ENCODE peak calls at places on chromosomes 6 and 20, in six cellular contexts. A, D, U, K, W and Q are unnamed samples.

GRCh38 chr20:37777556-37777955 is 83.7 kb downstream of the CTNNBL1 start:
- DNase-seq in A (no peak), D (no peak), U (no peak), K (no peak), W (no peak), Q (no peak)

GRCh38 chr20:14451458-14451857 is 114.0 kb upstream of the FLRT3 start:
- DNase-seq in A (no peak), D (no peak), U (no peak), K (no peak), W (no peak), Q (no peak)

GRCh38 chr6:47363736-47364135 is 54.0 kb upstream of the TNFRSF21 start:
- DNase-seq in A (no peak), D (no peak), U (no peak), K (no peak), W (no peak), Q (no peak)

GRCh38 chr6:106199998-106200397 is 113.9 kb downstream of the PRDM1 start:
- DNase-seq in A (no peak), D (peak), U (peak), K (no peak), W (no peak), Q (peak)

GRCh38 chr6:150391890-150392289 is 23.1 kb downstream of the IYD start:
- DNase-seq in A (no peak), D (no peak), U (no peak), K (no peak), W (no peak), Q (no peak)

GRCh38 chr6:149965191-149966020 is 1.7 kb downstream of the ULBP1 start:
- DNase-seq in A (no peak), D (no peak), U (no peak), K (no peak), W (peak), Q (no peak)

GRCh38 chr6:1579096-1579495 is 30.6 kb upstream of the FOXC1 start:
- DNase-seq in A (no peak), D (no peak), U (no peak), K (no peak), W (no peak), Q (no peak)

GRCh38 chr6:75349262-75349984 is 64.8 kb upstream of the TMEM30A start:
- DNase-seq in A (peak), D (peak), U (no peak), K (no peak), W (no peak), Q (no peak)

GRCh38 chr20:33674294-33675126 is at the start of gene NECAB3:
- DNase-seq in A (peak), D (peak), U (peak), K (peak), W (peak), Q (peak)

GRCh38 chr6:3119040-3119723 is 671 bp downstream of the BPHL start:
- DNase-seq in A (no peak), D (peak), U (peak), K (no peak), W (no peak), Q (peak)

GRCh38 chr6:31826793-31827285 is 699 bp upstream of the HSPA1B start:
- DNase-seq in A (peak), D (peak), U (no peak), K (peak), W (no peak), Q (peak)

GRCh38 chr6:19472168-19472567 is 365.0 kb upstream of the ID4 start:
- DNase-seq in A (no peak), D (peak), U (peak), K (no peak), W (no peak), Q (no peak)

GRCh38 chr6:122620428-122620827 is 10.2 kb downstream of the PKIB start:
- DNase-seq in A (no peak), D (no peak), U (no peak), K (no peak), W (no peak), Q (no peak)

GRCh38 chr6:104218132-104218531 is 641.6 kb downstream of the HACE1 start:
- DNase-seq in A (no peak), D (peak), U (no peak), K (no peak), W (no peak), Q (no peak)

GRCh38 chr20:62914970-62915457 is 11.3 kb downstream of the DIDO1 start:
- DNase-seq in A (peak), D (no peak), U (peak), K (no peak), W (peak), Q (no peak)

GRCh38 chr6:38755874-38756273 is 40.8 kb downstream of the DNAH8 start:
- DNase-seq in A (no peak), D (no peak), U (no peak), K (no peak), W (no peak), Q (no peak)

GRCh38 chr6:122061855-122062254 is 337.6 kb upstream of the HSF2 start:
- DNase-seq in A (no peak), D (no peak), U (no peak), K (no peak), W (no peak), Q (no peak)

GRCh38 chr20:829531-829930 is 4.0 kb upstream of the FAM110A start:
- DNase-seq in A (no peak), D (no peak), U (no peak), K (no peak), W (no peak), Q (no peak)

GRCh38 chr6:118771253-118771652 is 119.9 kb upstream of the CEP85L start:
- DNase-seq in A (no peak), D (no peak), U (no peak), K (no peak), W (no peak), Q (no peak)

GRCh38 chr20:15419856-15420255 is 1082.4 kb upstream of the FLRT3 start:
- DNase-seq in A (no peak), D (no peak), U (no peak), K (no peak), W (no peak), Q (no peak)

GRCh38 chr20:24741673-24742072 is 207.4 kb upstream of the CST7 start:
- DNase-seq in A (no peak), D (no peak), U (no peak), K (no peak), W (no peak), Q (no peak)

GRCh38 chr6:41638801-41639555 is 710 bp downstream of the MDFI start:
- DNase-seq in A (no peak), D (no peak), U (no peak), K (no peak), W (no peak), Q (no peak)

GRCh38 chr20:45867811-45868176 is 10.4 kb downstream of the ZSWIM3 start:
- DNase-seq in A (no peak), D (peak), U (peak), K (no peak), W (no peak), Q (peak)

GRCh38 chr20:25493137-25493536 is 85.7 kb downstream of the GINS1 start:
- DNase-seq in A (no peak), D (no peak), U (no peak), K (no peak), W (no peak), Q (no peak)

GRCh38 chr6:136103101-136103688 is 146.9 kb downstream of the MTFR2 start:
- DNase-seq in A (peak), D (no peak), U (no peak), K (no peak), W (no peak), Q (no peak)

GRCh38 chr6:163398796-163399195 is 15.7 kb upstream of the QKI start:
- DNase-seq in A (no peak), D (no peak), U (no peak), K (no peak), W (no peak), Q (no peak)

GRCh38 chr6:154683756-154684523 is 49.3 kb upstream of the SCAF8 start:
- DNase-seq in A (no peak), D (peak), U (peak), K (no peak), W (no peak), Q (peak)

GRCh38 chr20:47165376-47165865 is 191.1 kb downstream of the ZMYND8 start:
- DNase-seq in A (no peak), D (no peak), U (no peak), K (no peak), W (no peak), Q (no peak)

GRCh38 chr6:6614096-6614964 is 25.8 kb downstream of the LY86 start:
- DNase-seq in A (no peak), D (no peak), U (no peak), K (no peak), W (peak), Q (no peak)

GRCh38 chr20:723756-724155 is 44.5 kb downstream of the SLC52A3 start:
- DNase-seq in A (peak), D (no peak), U (no peak), K (no peak), W (no peak), Q (no peak)